ENCODE peak calls at places on chromosomes 6 and 20, in ten cellular contexts. Q, K, C, S, H, M, R, T, V and Y are unnamed samples.

GRCh38 chr6:110083875-110084585 is 95.4 kb downstream of the WASF1 start:
- DNase-seq in Q (no peak), K (no peak), C (no peak), S (no peak), H (no peak), M (no peak), R (no peak), T (no peak), V (no peak), Y (no peak)

GRCh38 chr20:49695830-49696229 is 17.8 kb downstream of the B4GALT5 start:
- DNase-seq in Q (no peak), K (no peak), C (no peak), S (no peak), H (no peak), M (no peak), R (no peak), T (no peak), V (no peak), Y (no peak)

GRCh38 chr6:11598687-11599086 is 61.1 kb downstream of the TMEM170B start:
- DNase-seq in Q (no peak), K (no peak), C (no peak), S (no peak), H (no peak), M (no peak), R (no peak), T (no peak), V (no peak), Y (no peak)

GRCh38 chr6:155782320-155782730 is 326.7 kb upstream of the NOX3 start:
- DNase-seq in Q (no peak), K (peak), C (peak), S (peak), H (peak), M (no peak), R (no peak), T (no peak), V (peak), Y (no peak)

GRCh38 chr6:19691465-19692167 is 145.6 kb upstream of the ID4 start:
- DNase-seq in Q (no peak), K (no peak), C (no peak), S (no peak), H (no peak), M (peak), R (peak), T (no peak), V (no peak), Y (no peak)

GRCh38 chr6:106114492-106114891 is 28.4 kb downstream of the PRDM1 start:
- DNase-seq in Q (no peak), K (no peak), C (no peak), S (no peak), H (no peak), M (no peak), R (no peak), T (no peak), V (no peak), Y (peak)

GRCh38 chr6:89596484-89596883 is 42.1 kb downstream of the LYRM2 start:
- DNase-seq in Q (no peak), K (no peak), C (no peak), S (no peak), H (peak), M (no peak), R (no peak), T (no peak), V (no peak), Y (no peak)

GRCh38 chr20:10508468-10509251 is 73.6 kb downstream of the SLX4IP start:
- DNase-seq in Q (no peak), K (no peak), C (no peak), S (peak), H (no peak), M (no peak), R (no peak), T (no peak), V (peak), Y (no peak)

GRCh38 chr20:48638546-48638945 is 189.3 kb downstream of the PREX1 start:
- DNase-seq in Q (no peak), K (no peak), C (no peak), S (peak), H (no peak), M (no peak), R (no peak), T (no peak), V (peak), Y (no peak)

GRCh38 chr6:151963001-151963400 is 155.5 kb downstream of the ESR1 start:
- DNase-seq in Q (no peak), K (no peak), C (no peak), S (no peak), H (no peak), M (no peak), R (no peak), T (no peak), V (no peak), Y (no peak)

GRCh38 chr6:77457720-77458349 is 5.5 kb downstream of the HTR1B start:
- DNase-seq in Q (no peak), K (peak), C (peak), S (peak), H (peak), M (peak), R (peak), T (peak), V (peak), Y (peak)

GRCh38 chr20:2124632-2125131 is 23.1 kb downstream of the STK35 start:
- DNase-seq in Q (no peak), K (no peak), C (no peak), S (no peak), H (no peak), M (no peak), R (no peak), T (no peak), V (no peak), Y (no peak)

GRCh38 chr6:143684484-143684883 is 6.7 kb downstream of the PHACTR2 start:
- DNase-seq in Q (no peak), K (no peak), C (no peak), S (no peak), H (no peak), M (no peak), R (no peak), T (no peak), V (no peak), Y (no peak)

GRCh38 chr6:116945809-116946208 is 68.8 kb downstream of the RFX6 start:
- DNase-seq in Q (no peak), K (no peak), C (no peak), S (no peak), H (peak), M (no peak), R (no peak), T (no peak), V (no peak), Y (no peak)

GRCh38 chr6:2858678-2859324 is 17.1 kb upstream of the SERPINB1 start:
- DNase-seq in Q (peak), K (no peak), C (no peak), S (no peak), H (no peak), M (no peak), R (no peak), T (no peak), V (no peak), Y (no peak)

GRCh38 chr6:65637289-65638046 is 69.6 kb downstream of the EYS start:
- DNase-seq in Q (no peak), K (no peak), C (no peak), S (no peak), H (no peak), M (no peak), R (no peak), T (no peak), V (no peak), Y (no peak)

GRCh38 chr6:125985522-125985921 is 818 bp upstream of the TRMT11 start:
- DNase-seq in Q (no peak), K (no peak), C (no peak), S (no peak), H (no peak), M (no peak), R (no peak), T (no peak), V (no peak), Y (no peak)

GRCh38 chr20:31716818-31717477 is 5.7 kb downstream of the BCL2L1 start:
- DNase-seq in Q (no peak), K (no peak), C (no peak), S (no peak), H (no peak), M (no peak), R (no peak), T (no peak), V (no peak), Y (no peak)

GRCh38 chr6:22142931-22143330 is 153.9 kb downstream of the PRL start:
- DNase-seq in Q (no peak), K (no peak), C (no peak), S (no peak), H (no peak), M (no peak), R (no peak), T (no peak), V (no peak), Y (no peak)

GRCh38 chr6:29651413-29652197 is 5.3 kb upstream of the MOG start:
- DNase-seq in Q (no peak), K (no peak), C (no peak), S (peak), H (peak), M (no peak), R (peak), T (no peak), V (peak), Y (peak)

GRCh38 chr6:55833284-55833683 is 42.1 kb downstream of the BMP5 start:
- DNase-seq in Q (no peak), K (no peak), C (no peak), S (no peak), H (no peak), M (no peak), R (no peak), T (no peak), V (no peak), Y (no peak)

GRCh38 chr6:149221774-149222070 is 95.8 kb upstream of the TAB2 start:
- DNase-seq in Q (no peak), K (no peak), C (no peak), S (no peak), H (no peak), M (no peak), R (no peak), T (no peak), V (peak), Y (no peak)

GRCh38 chr6:149323353-149323752 is 5.8 kb downstream of the TAB2 start:
- DNase-seq in Q (no peak), K (no peak), C (no peak), S (no peak), H (no peak), M (no peak), R (no peak), T (no peak), V (no peak), Y (no peak)

GRCh38 chr20:36950432-36951197 is 893 bp downstream of the SAMHD1 start:
- DNase-seq in Q (peak), K (no peak), C (peak), S (peak), H (no peak), M (no peak), R (no peak), T (peak), V (peak), Y (peak)

GRCh38 chr6:158633127-158633526 is 11.4 kb downstream of the DYNLT1 start:
- DNase-seq in Q (no peak), K (no peak), C (no peak), S (no peak), H (no peak), M (no peak), R (no peak), T (no peak), V (no peak), Y (no peak)

GRCh38 chr20:62069741-62070216 is 4.1 kb upstream of the TAF4 start:
- DNase-seq in Q (no peak), K (no peak), C (peak), S (peak), H (no peak), M (no peak), R (no peak), T (no peak), V (peak), Y (no peak)

GRCh38 chr6:30781697-30782424 is 37.5 kb upstream of the IER3 start:
- DNase-seq in Q (peak), K (peak), C (peak), S (peak), H (peak), M (peak), R (peak), T (peak), V (peak), Y (no peak)

GRCh38 chr6:129135421-129135820 is 252.5 kb downstream of the LAMA2 start:
- DNase-seq in Q (no peak), K (no peak), C (no peak), S (peak), H (no peak), M (no peak), R (no peak), T (no peak), V (no peak), Y (no peak)

GRCh38 chr20:2729251-2729713 is 36.7 kb downstream of the EBF4 start:
- DNase-seq in Q (peak), K (no peak), C (no peak), S (no peak), H (no peak), M (no peak), R (peak), T (no peak), V (no peak), Y (no peak)

GRCh38 chr6:35026434-35027222 is 114.5 kb downstream of the TCP11 start:
- DNase-seq in Q (no peak), K (no peak), C (peak), S (peak), H (peak), M (no peak), R (no peak), T (no peak), V (no peak), Y (no peak)

GRCh38 chr20:1841554-1842140 is 53.6 kb upstream of the SIRPA start:
- DNase-seq in Q (no peak), K (no peak), C (peak), S (no peak), H (no peak), M (peak), R (no peak), T (peak), V (peak), Y (no peak)

DNA sequence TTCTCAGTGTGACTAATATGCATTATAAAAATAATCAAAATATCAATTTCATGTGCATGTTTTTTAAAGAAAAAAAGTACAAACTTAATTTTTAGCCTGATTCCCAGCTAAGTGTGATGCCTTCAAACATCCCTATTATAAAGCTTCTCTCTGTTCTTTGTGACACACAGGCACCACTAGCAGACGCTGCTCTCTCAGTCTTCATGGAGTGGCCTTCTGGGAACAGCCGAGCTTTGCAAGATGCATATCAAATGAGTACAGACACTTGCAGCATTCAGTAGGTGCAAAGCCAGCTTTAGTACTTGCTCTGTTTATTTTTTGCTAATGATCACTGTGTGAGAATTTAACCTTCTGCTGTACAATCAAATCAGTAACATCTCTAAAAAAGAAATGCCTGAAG is 340.0 kb downstream of the ADGRB3 start:
- DNase-seq in Q (no peak), K (no peak), C (no peak), S (peak), H (no peak), M (peak), R (peak), T (no peak), V (no peak), Y (no peak)
- TF ChIP-seq CTCF in Q (no peak), K (no peak), C (no peak), S (peak), H (no peak), M (peak), R (no peak), T (no peak), V (no peak), Y (no peak)

GRCh38 chr6:68400396-68400795 is 234.7 kb upstream of the ADGRB3 start:
- DNase-seq in Q (no peak), K (no peak), C (no peak), S (no peak), H (no peak), M (no peak), R (no peak), T (no peak), V (no peak), Y (no peak)
- TF ChIP-seq CTCF in Q (no peak), K (no peak), C (no peak), S (no peak), H (no peak), M (no peak), R (no peak), T (no peak), V (no peak), Y (no peak)

GRCh38 chr6:136525586-136526195 is 24.5 kb downstream of the MAP7 start:
- DNase-seq in Q (no peak), K (no peak), C (no peak), S (no peak), H (peak), M (peak), R (no peak), T (no peak), V (no peak), Y (no peak)

GRCh38 chr6:136527831-136528230 is 22.4 kb downstream of the MAP7 start:
- DNase-seq in Q (no peak), K (no peak), C (no peak), S (no peak), H (no peak), M (no peak), R (no peak), T (no peak), V (no peak), Y (no peak)

GRCh38 chr6:136526937-136527336 is 23.3 kb downstream of the MAP7 start:
- DNase-seq in Q (no peak), K (no peak), C (no peak), S (no peak), H (no peak), M (no peak), R (no peak), T (no peak), V (no peak), Y (no peak)

GRCh38 chr6:136524936-136525413 is 25.2 kb downstream of the MAP7 start:
- DNase-seq in Q (no peak), K (no peak), C (no peak), S (no peak), H (no peak), M (no peak), R (no peak), T (no peak), V (no peak), Y (no peak)

GRCh38 chr6:136526196-136526930 is 23.9 kb downstream of the MAP7 start:
- DNase-seq in Q (peak), K (peak), C (no peak), S (peak), H (peak), M (peak), R (peak), T (peak), V (peak), Y (peak)
- TF ChIP-seq CTCF in Q (no peak), K (peak), C (no peak), S (peak), H (peak), M (no peak), R (peak), T (no peak), V (peak), Y (no peak)

DNA sequence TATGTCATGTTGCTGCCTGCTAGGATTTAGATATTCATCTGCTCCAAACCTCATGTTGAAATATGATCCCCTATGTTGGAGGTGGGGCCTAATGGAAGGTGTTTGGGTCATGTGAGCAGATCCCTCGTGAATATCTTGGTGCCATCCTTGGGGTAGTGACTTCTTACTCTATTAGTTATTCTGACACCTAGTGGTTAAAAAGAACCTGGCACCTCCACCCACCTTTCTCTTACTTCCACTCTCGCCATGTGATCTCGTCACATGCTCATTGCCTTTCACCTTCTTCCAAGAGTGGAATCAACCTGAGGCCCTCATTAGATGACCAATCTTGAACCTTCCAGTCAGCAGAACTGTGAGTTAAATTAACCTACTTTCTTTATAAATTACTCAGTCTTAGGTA is 549.4 kb upstream of the SYNCRIP start:
- DNase-seq in Q (no peak), K (no peak), C (no peak), S (peak), H (peak), M (no peak), R (no peak), T (no peak), V (no peak), Y (no peak)
- TF ChIP-seq CTCF in Q (peak), K (peak), C (peak), S (no peak), H (peak), M (no peak), R (peak), T (no peak), V (peak), Y (no peak)

DNA sequence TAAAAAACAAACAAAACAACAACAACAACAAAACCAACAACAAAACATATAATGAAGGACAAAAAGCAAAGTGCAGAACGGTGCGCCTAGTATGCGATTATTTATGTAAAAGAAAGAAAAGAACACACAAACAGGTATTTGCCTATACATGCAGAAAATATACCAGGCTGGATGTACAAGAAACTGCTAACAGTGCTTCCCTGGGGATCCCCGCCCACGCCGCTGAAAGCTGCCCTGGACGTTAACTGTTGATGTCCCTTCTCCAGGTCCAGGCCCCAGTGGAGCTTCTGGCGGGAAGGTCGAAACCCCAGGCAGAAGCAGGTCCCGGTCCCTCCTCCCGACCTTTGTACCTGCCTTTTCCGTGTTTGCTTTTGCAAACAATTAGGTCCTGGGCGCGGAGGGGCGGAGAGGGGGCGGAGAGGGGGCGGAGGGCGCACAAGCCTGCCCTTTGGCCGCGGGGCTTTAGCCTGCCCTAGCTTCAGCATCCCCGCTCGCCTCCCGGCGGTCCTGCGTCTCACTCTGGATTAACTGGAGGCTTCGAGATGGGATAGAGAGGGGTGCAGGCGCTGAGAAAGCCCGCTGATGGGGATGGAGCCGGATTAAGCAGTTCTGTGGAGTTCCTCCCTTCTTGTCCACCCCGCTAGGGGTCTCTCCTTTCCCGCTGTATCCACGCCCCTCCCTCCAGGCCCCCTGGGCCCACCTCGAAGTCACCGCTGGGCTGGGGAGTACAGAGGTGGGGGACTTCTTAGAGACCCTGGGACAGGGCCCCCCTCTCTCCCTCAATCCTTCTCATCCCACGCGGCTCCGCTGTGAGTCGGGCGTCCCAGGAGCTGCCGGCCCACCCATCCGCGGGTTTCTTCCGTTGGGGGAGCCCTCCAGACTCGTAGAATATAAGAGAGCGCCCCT is 8.2 kb upstream of the AHCY start:
- DNase-seq in Q (no peak), K (no peak), C (peak), S (no peak), H (no peak), M (no peak), R (peak), T (no peak), V (no peak), Y (no peak)
- TF ChIP-seq CTCF in Q (no peak), K (peak), C (no peak), S (peak), H (peak), M (peak), R (peak), T (no peak), V (no peak), Y (no peak)

GRCh38 chr6:81648502-81648901 is 104.0 kb downstream of the TENT5A start:
- DNase-seq in Q (no peak), K (no peak), C (no peak), S (no peak), H (no peak), M (no peak), R (no peak), T (no peak), V (no peak), Y (no peak)

GRCh38 chr6:81638366-81638765 is 114.1 kb downstream of the TENT5A start:
- DNase-seq in Q (no peak), K (no peak), C (no peak), S (no peak), H (no peak), M (no peak), R (no peak), T (no peak), V (no peak), Y (no peak)

GRCh38 chr6:81640891-81641290 is 111.6 kb downstream of the TENT5A start:
- DNase-seq in Q (no peak), K (no peak), C (no peak), S (no peak), H (no peak), M (no peak), R (no peak), T (no peak), V (no peak), Y (no peak)

DNA sequence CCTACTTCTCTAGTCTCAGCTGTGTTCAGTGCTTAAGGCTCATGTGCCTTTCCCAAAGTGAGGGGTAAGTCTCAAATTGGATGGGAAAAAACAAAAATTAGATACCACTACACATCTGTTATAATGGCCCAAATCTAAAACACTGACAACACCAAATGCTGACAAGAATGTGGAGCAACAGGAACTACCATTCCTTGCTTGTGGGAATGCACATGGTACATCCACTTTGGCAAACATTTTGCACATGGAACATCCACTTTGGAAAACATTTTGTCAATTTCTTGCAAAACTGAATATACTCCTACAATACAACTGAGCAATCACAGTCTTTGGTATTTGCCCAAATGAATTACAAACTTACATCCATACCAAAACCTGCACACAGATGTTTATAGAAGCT is 109.3 kb downstream of the TENT5A start:
- DNase-seq in Q (no peak), K (no peak), C (no peak), S (no peak), H (no peak), M (no peak), R (no peak), T (no peak), V (no peak), Y (no peak)
- TF ChIP-seq CTCF in Q (no peak), K (no peak), C (no peak), S (no peak), H (no peak), M (no peak), R (no peak), T (no peak), V (no peak), Y (no peak)